ENCODE peak calls at places on chromosome 7, in six cellular contexts. Z, A, K, F, H and U are unnamed samples.
A peak's percentile ranks its signal among the peaks of the same experiment; 100 is the strongest.

GRCh38 chr7:18019562-18019961 is 8.1 kb downstream of the PRPS1L1 start:
- DNase-seq in Z (peak; percentile 72), A (no peak), K (peak; percentile 8), F (no peak), H (no peak), U (peak; percentile 74)

GRCh38 chr7:93015193-93016084 is 102.3 kb downstream of the SAMD9 start:
- DNase-seq in Z (peak; percentile 80), A (no peak), K (no peak), F (no peak), H (no peak), U (peak; percentile 87)

GRCh38 chr7:140726304-140726703 is 29.8 kb downstream of the NDUFB2 start:
- DNase-seq in Z (peak; percentile 23), A (no peak), K (peak; percentile 48), F (no peak), H (no peak), U (peak; percentile 18)

GRCh38 chr7:101373812-101374612 is 11.3 kb downstream of the COL26A1 start:
- DNase-seq in Z (no peak), A (no peak), K (peak; percentile 63), F (no peak), H (no peak), U (no peak)

GRCh38 chr7:87458148-87458547 is 17.3 kb downstream of the ABCB4 start:
- DNase-seq in Z (no peak), A (no peak), K (no peak), F (no peak), H (no peak), U (no peak)

GRCh38 chr7:44958645-44959344 is 20.0 kb downstream of the MYO1G start:
- DNase-seq in Z (no peak), A (no peak), K (no peak), F (no peak), H (no peak), U (no peak)

GRCh38 chr7:42091461-42092229 is 145.4 kb downstream of the GLI3 start:
- DNase-seq in Z (peak; percentile 64), A (no peak), K (peak; percentile 86), F (peak; percentile 65), H (peak; percentile 80), U (peak; percentile 86)

GRCh38 chr7:44678468-44679179 is 70.0 kb upstream of the ZMIZ2 start:
- DNase-seq in Z (peak; percentile 86), A (no peak), K (no peak), F (no peak), H (no peak), U (peak; percentile 77)

GRCh38 chr7:36312064-36312914 is 77.4 kb upstream of the ANLN start:
- DNase-seq in Z (no peak), A (no peak), K (peak; percentile 68), F (peak; percentile 65), H (peak; percentile 79), U (no peak)

GRCh38 chr7:85516675-85517074 is 329.8 kb upstream of the SEMA3D start:
- DNase-seq in Z (peak; percentile 75), A (no peak), K (no peak), F (no peak), H (no peak), U (no peak)

GRCh38 chr7:41886906-41887311 is 184.0 kb upstream of the INHBA start:
- DNase-seq in Z (peak; percentile 98), A (no peak), K (peak; percentile 70), F (no peak), H (peak; percentile 52), U (peak; percentile 88)

GRCh38 chr7:30904566-30904965 is 7.1 kb upstream of the AQP1 start:
- DNase-seq in Z (no peak), A (no peak), K (no peak), F (no peak), H (no peak), U (no peak)

GRCh38 chr7:158740013-158740656 is 35.5 kb upstream of the NCAPG2 start:
- DNase-seq in Z (peak; percentile 91), A (no peak), K (no peak), F (peak; percentile 40), H (no peak), U (peak; percentile 94)

GRCh38 chr7:107394301-107394700 is 75.6 kb upstream of the GPR22 start:
- DNase-seq in Z (no peak), A (no peak), K (no peak), F (no peak), H (no peak), U (peak; percentile 32)

GRCh38 chr7:4168556-4168955 is 513.5 kb upstream of the FOXK1 start:
- DNase-seq in Z (no peak), A (no peak), K (no peak), F (no peak), H (no peak), U (no peak)
- H2BK120ac ChIP-seq in Z (no peak overlapping the region), A (no peak overlapping the region), K (no peak overlapping the region), F (no peak overlapping the region), H (no peak overlapping the region), U (no peak overlapping the region)

GRCh38 chr7:152989889-152990380 is 230.4 kb downstream of the ACTR3B start:
- DNase-seq in Z (peak; percentile 3), A (peak; percentile 54), K (peak; percentile 84), F (no peak), H (peak; percentile 64), U (no peak)
- H3K4ac ChIP-seq in Z (no peak overlapping the region), A (no peak overlapping the region), K (peak overlapping the region; percentile 87), F (no peak overlapping the region), H (peak overlapping the region; percentile 96), U (no peak overlapping the region)

GRCh38 chr7:129008645-129009414 is 46.1 kb downstream of the TNPO3 start:
- DNase-seq in Z (no peak), A (no peak), K (no peak), F (no peak), H (no peak), U (no peak)
- H2BK15ac ChIP-seq in Z (no peak overlapping the region), A (no peak overlapping the region), K (no peak overlapping the region), F (no peak overlapping the region), H (no peak overlapping the region), U (no peak overlapping the region)

DNA sequence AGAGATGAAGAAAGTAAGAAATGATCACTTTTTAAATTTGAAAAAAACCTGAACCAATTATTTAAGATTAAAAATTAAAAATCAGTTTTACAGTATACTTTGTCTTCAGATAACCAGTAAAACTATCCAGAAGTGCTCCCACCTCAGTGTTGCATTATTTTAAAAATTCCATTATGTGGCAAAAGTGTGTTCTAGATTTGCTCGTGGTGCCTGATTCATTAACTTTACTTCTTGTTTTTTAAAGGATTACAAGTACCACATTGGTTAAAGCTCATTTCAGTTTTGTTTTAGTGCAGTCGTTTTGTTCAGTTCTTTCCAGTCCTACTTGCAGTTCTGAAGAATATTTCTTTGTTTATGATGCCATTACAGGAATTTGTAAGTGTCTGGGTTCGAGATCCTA is 68.9 kb downstream of the SNX10 start:
- DNase-seq in Z (no peak), A (no peak), K (no peak), F (no peak), H (no peak), U (no peak)
- H2BK120ac ChIP-seq in Z (no peak overlapping the region), A (no peak overlapping the region), K (no peak overlapping the region), F (no peak overlapping the region), H (no peak overlapping the region), U (no peak overlapping the region)

GRCh38 chr7:29457565-29457971 is 106.1 kb upstream of the PRR15 start:
- DNase-seq in Z (no peak), A (no peak), K (no peak), F (no peak), H (no peak), U (peak; percentile 72)
- H3K4ac ChIP-seq in Z (no peak overlapping the region), A (no peak overlapping the region), K (no peak overlapping the region), F (no peak overlapping the region), H (no peak overlapping the region), U (no peak overlapping the region)